ENCODE peak calls at places on chromosomes 3 and 15, in ten cellular contexts. Z is AG10803, N is GM20000, F is endothelial cell of umbilical vein, Q is pancreas, A is breast epithelium, E is IMR-90, G is A549, K is fibroblast of the aortic adventitia, P is neural progenitor cell. Y is an unnamed sample.
A peak's percentile ranks its signal among the peaks of the same experiment; 100 is the strongest.

GRCh38 chr3:146037697-146038096 is 123.3 kb downstream of the PLOD2 start:
- DNase-seq in Z (peak; percentile 21), N (no peak), F (no peak), Q (no peak), A (no peak), E (peak; percentile 30), G (no peak), K (no peak), P (no peak), Y (no peak)

GRCh38 chr15:33864360-33865075 is 103.8 kb upstream of the CHRM5 start:
- DNase-seq in Z (no peak), N (no peak), F (no peak), Q (no peak), A (no peak), E (peak; percentile 27), G (no peak), K (peak; percentile 19), P (no peak), Y (no peak)

GRCh38 chr15:91271565-91272153 is 171.6 kb downstream of the SV2B start:
- DNase-seq in Z (peak; percentile 62), N (peak; percentile 66), F (peak; percentile 66), Q (peak; percentile 23), A (no peak), E (peak; percentile 65), G (peak; percentile 76), K (peak; percentile 81), P (peak; percentile 86), Y (peak; percentile 60)

GRCh38 chr3:135136361-135137100 is 341.5 kb downstream of the EPHB1 start:
- DNase-seq in Z (no peak), N (no peak), F (no peak), Q (no peak), A (no peak), E (no peak), G (no peak), K (no peak), P (no peak), Y (no peak)

GRCh38 chr15:51755790-51756189 is 4.4 kb downstream of the TMOD2 start:
- DNase-seq in Z (no peak), N (no peak), F (no peak), Q (no peak), A (no peak), E (no peak), G (no peak), K (no peak), P (no peak), Y (no peak)

GRCh38 chr3:61802772-61803171 is 241.4 kb downstream of the PTPRG start:
- DNase-seq in Z (no peak), N (no peak), F (no peak), Q (no peak), A (no peak), E (no peak), G (no peak), K (no peak), P (no peak), Y (no peak)

GRCh38 chr3:123708531-123708930 is 123.7 kb upstream of the HACD2 start:
- DNase-seq in Z (no peak), N (no peak), F (no peak), Q (no peak), A (no peak), E (no peak), G (no peak), K (no peak), P (no peak), Y (no peak)

GRCh38 chr3:155416500-155417118 is 123.1 kb upstream of the STRIT1 start:
- DNase-seq in Z (peak; percentile 68), N (no peak), F (no peak), Q (no peak), A (no peak), E (peak; percentile 46), G (peak; percentile 68), K (peak; percentile 68), P (no peak), Y (no peak)

GRCh38 chr3:131403216-131403895 is 21.8 kb downstream of the NUDT16 start:
- DNase-seq in Z (no peak), N (no peak), F (no peak), Q (no peak), A (no peak), E (no peak), G (no peak), K (no peak), P (no peak), Y (no peak)

GRCh38 chr3:149245738-149246451 is 24.3 kb upstream of the CP start:
- DNase-seq in Z (peak; percentile 70), N (peak; percentile 45), F (peak; percentile 33), Q (no peak), A (no peak), E (peak; percentile 54), G (peak; percentile 46), K (peak; percentile 61), P (no peak), Y (peak; percentile 34)

GRCh38 chr15:25727116-25727515 is 136.0 kb downstream of the ATP10A start:
- DNase-seq in Z (no peak), N (no peak), F (no peak), Q (no peak), A (no peak), E (no peak), G (no peak), K (no peak), P (no peak), Y (no peak)

GRCh38 chr15:71237456-71238188 is 122.4 kb downstream of the THSD4 start:
- DNase-seq in Z (peak; percentile 92), N (no peak), F (peak; percentile 84), Q (no peak), A (no peak), E (peak; percentile 96), G (peak; percentile 97), K (peak; percentile 98), P (no peak), Y (no peak)
- TF ChIP-seq CTCF in Z (no peak), N (no peak), F (no peak), Q (no peak), A (no peak), E (no peak), G (no peak), K (peak; percentile 12), P (no peak), Y (no peak)

GRCh38 chr3:26369133-26369532 is 253.4 kb upstream of the LRRC3B start:
- DNase-seq in Z (no peak), N (no peak), F (no peak), Q (no peak), A (no peak), E (no peak), G (peak; percentile 13), K (no peak), P (peak; percentile 13), Y (no peak)
- TF ChIP-seq CTCF in Z (no peak), N (no peak), F (no peak), Q (no peak), A (no peak), E (no peak), G (no peak), K (no peak), P (no peak), Y (no peak)

GRCh38 chr3:163916596-163917560 is 1161.4 kb downstream of the SI start:
- DNase-seq in Z (no peak), N (no peak), F (no peak), Q (no peak), A (no peak), E (no peak), G (peak; percentile 16), K (no peak), P (peak; percentile 14), Y (no peak)
- TF ChIP-seq CTCF in Z (no peak), N (no peak), F (no peak), Q (peak; percentile 23), A (no peak), E (no peak), G (no peak), K (no peak), P (peak; percentile 34), Y (no peak)

GRCh38 chr15:80467311-80467714 is 63.1 kb downstream of the ARNT2 start:
- DNase-seq in Z (no peak), N (no peak), F (no peak), Q (no peak), A (no peak), E (no peak), G (no peak), K (no peak), P (no peak), Y (no peak)

GRCh38 chr15:80462836-80463512 is 58.8 kb downstream of the ARNT2 start:
- DNase-seq in Z (no peak), N (no peak), F (no peak), Q (no peak), A (no peak), E (no peak), G (no peak), K (peak; percentile 53), P (no peak), Y (no peak)

GRCh38 chr15:80468776-80469175 is 64.6 kb downstream of the ARNT2 start:
- DNase-seq in Z (no peak), N (no peak), F (no peak), Q (no peak), A (no peak), E (no peak), G (no peak), K (no peak), P (no peak), Y (no peak)

GRCh38 chr15:80464952-80465645 is 60.9 kb downstream of the ARNT2 start:
- DNase-seq in Z (no peak), N (no peak), F (no peak), Q (no peak), A (no peak), E (peak; percentile 69), G (no peak), K (peak; percentile 72), P (no peak), Y (no peak)

DNA sequence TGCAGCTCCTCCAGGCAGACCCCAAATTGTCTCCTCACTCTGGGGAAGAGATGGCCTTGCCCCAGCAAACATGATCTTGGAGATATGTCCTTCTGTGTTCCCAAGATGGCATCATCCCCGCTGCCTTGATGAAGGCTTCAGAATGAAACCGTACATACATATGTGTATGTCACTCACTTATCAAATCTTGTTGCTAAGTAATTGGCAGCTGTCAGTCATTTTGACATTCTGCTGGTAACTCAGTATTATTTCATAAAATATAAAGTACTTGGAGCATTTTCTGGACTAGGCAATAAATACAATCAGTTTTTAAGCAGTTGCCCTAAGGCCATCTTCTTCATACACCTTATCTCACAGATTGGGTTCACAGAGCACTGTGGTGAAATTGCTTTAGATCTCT is 62.4 kb downstream of the ARNT2 start:
- DNase-seq in Z (no peak), N (no peak), F (no peak), Q (no peak), A (no peak), E (no peak), G (no peak), K (no peak), P (no peak), Y (no peak)
- TF ChIP-seq CTCF in Z (no peak), N (no peak), F (no peak), Q (no peak), A (no peak), E (no peak), G (no peak), K (no peak), P (no peak), Y (no peak)

DNA sequence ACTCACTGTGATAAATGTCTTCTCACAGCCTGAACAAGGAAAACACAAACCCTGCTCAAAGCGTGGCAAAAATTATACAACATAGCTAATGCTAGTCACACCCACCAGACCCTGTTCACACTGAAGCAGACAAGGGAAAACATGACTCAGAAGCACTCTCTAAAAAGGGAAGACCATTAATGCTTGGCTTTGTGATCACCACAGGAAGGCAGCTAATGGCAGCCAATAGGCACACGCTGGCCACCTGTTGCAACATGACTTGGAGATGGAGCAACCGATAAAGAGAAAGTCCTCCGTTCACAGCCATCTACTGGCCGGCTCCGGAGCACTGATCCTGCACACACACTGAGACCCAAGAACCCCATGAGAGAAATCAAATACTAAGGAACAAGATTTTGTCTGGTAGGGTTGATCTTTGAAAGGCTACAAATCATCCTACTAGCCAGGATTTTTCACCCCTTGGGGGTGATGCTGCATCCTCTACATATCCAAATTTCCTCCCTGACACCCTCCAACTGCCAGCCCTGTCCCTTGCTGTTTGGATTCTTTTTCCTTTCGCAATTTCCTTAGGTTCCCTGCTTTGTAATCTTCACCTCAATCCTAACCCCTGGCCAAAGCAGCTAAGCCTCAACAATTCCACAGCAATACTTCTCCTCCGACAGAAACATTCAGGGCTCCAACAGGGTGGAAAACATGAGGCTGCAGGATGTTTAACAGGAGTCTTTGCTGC is 3.2 kb downstream of the ZXDC start:
- DNase-seq in Z (peak; percentile 96), N (peak; percentile 43), F (peak; percentile 88), Q (peak; percentile 49), A (no peak), E (peak; percentile 68), G (peak; percentile 73), K (peak; percentile 93), P (no peak), Y (no peak)
- TF ChIP-seq CTCF in Z (peak; percentile 39), N (no peak), F (no peak), Q (no peak), A (no peak), E (no peak), G (no peak), K (peak; percentile 30), P (no peak), Y (no peak)